ENCODE peak calls at places on chromosomes 7 and 10, in nine cellular contexts. One of them, this sample, is unnamed.

GRCh38 chr10:68406815-68407585 is at the start of gene RUFY2:
- DNase-seq in CD8-positive, alpha-beta T cell: peak; percentile 72
- DNase-seq in sigmoid colon: peak; percentile 87
- DNase-seq in heart left ventricle: peak; percentile 89
- DNase-seq in OCI-LY7: peak; percentile 86
- DNase-seq in stomach: peak; percentile 82
- DNase-seq in GM23338: peak; percentile 86
- DNase-seq in tibial artery: peak; percentile 66
- DNase-seq in uterus: peak; percentile 77
- DNase-seq in this sample: peak; percentile 82

GRCh38 chr7:123191132-123191531 is 8.6 kb downstream of the SLC13A1 start:
- DNase-seq in CD8-positive, alpha-beta T cell: no peak
- DNase-seq in sigmoid colon: no peak
- DNase-seq in heart left ventricle: no peak
- DNase-seq in OCI-LY7: no peak
- DNase-seq in stomach: peak; percentile 25
- DNase-seq in GM23338: no peak
- DNase-seq in tibial artery: no peak
- DNase-seq in uterus: no peak
- DNase-seq in this sample: no peak

GRCh38 chr10:107163086-107163880 is 1.2 kb downstream of the SORCS1 start:
- DNase-seq in CD8-positive, alpha-beta T cell: no peak
- DNase-seq in sigmoid colon: peak; percentile 75
- DNase-seq in heart left ventricle: no peak
- DNase-seq in OCI-LY7: no peak
- DNase-seq in stomach: no peak
- DNase-seq in GM23338: peak; percentile 34
- DNase-seq in tibial artery: no peak
- DNase-seq in uterus: peak; percentile 37
- DNase-seq in this sample: no peak

GRCh38 chr10:18618995-18619394 is 32.4 kb downstream of the NSUN6 start:
- DNase-seq in CD8-positive, alpha-beta T cell: no peak
- DNase-seq in sigmoid colon: no peak
- DNase-seq in heart left ventricle: no peak
- DNase-seq in OCI-LY7: no peak
- DNase-seq in stomach: no peak
- DNase-seq in GM23338: no peak
- DNase-seq in tibial artery: no peak
- DNase-seq in uterus: no peak
- DNase-seq in this sample: no peak

GRCh38 chr10:30151581-30152389 is 92.4 kb upstream of the JCAD start:
- DNase-seq in CD8-positive, alpha-beta T cell: no peak
- DNase-seq in sigmoid colon: no peak
- DNase-seq in heart left ventricle: peak; percentile 49
- DNase-seq in OCI-LY7: no peak
- DNase-seq in stomach: no peak
- DNase-seq in GM23338: peak; percentile 7
- DNase-seq in tibial artery: peak; percentile 70
- DNase-seq in uterus: no peak
- DNase-seq in this sample: peak; percentile 22

GRCh38 chr7:6618621-6619020 is 3.2 kb downstream of the ZNF853 start:
- DNase-seq in CD8-positive, alpha-beta T cell: no peak
- DNase-seq in sigmoid colon: no peak
- DNase-seq in heart left ventricle: no peak
- DNase-seq in OCI-LY7: no peak
- DNase-seq in stomach: no peak
- DNase-seq in GM23338: no peak
- DNase-seq in tibial artery: no peak
- DNase-seq in uterus: no peak
- DNase-seq in this sample: no peak

GRCh38 chr7:124032369-124033092 is at the start of gene TMEM229A:
- DNase-seq in CD8-positive, alpha-beta T cell: no peak
- DNase-seq in sigmoid colon: peak; percentile 61
- DNase-seq in heart left ventricle: peak; percentile 27
- DNase-seq in OCI-LY7: no peak
- DNase-seq in stomach: peak; percentile 54
- DNase-seq in GM23338: peak; percentile 77
- DNase-seq in tibial artery: no peak
- DNase-seq in uterus: no peak
- DNase-seq in this sample: peak; percentile 15

GRCh38 chr7:106285801-106286492 is 1.2 kb upstream of the NAMPT start:
- DNase-seq in CD8-positive, alpha-beta T cell: no peak
- DNase-seq in sigmoid colon: no peak
- DNase-seq in heart left ventricle: no peak
- DNase-seq in OCI-LY7: peak; percentile 15
- DNase-seq in stomach: no peak
- DNase-seq in GM23338: no peak
- DNase-seq in tibial artery: no peak
- DNase-seq in uterus: no peak
- DNase-seq in this sample: peak; percentile 16

GRCh38 chr7:70559815-70560214 is 572.1 kb upstream of the GALNT17 start:
- DNase-seq in CD8-positive, alpha-beta T cell: no peak
- DNase-seq in sigmoid colon: no peak
- DNase-seq in heart left ventricle: no peak
- DNase-seq in OCI-LY7: no peak
- DNase-seq in stomach: no peak
- DNase-seq in GM23338: no peak
- DNase-seq in tibial artery: no peak
- DNase-seq in uterus: no peak
- DNase-seq in this sample: no peak

GRCh38 chr10:3248526-3249255 is 76.1 kb upstream of the PITRM1 start:
- DNase-seq in CD8-positive, alpha-beta T cell: no peak
- DNase-seq in sigmoid colon: no peak
- DNase-seq in heart left ventricle: no peak
- DNase-seq in OCI-LY7: no peak
- DNase-seq in stomach: no peak
- DNase-seq in GM23338: no peak
- DNase-seq in tibial artery: peak; percentile 40
- DNase-seq in uterus: peak; percentile 63
- DNase-seq in this sample: no peak

GRCh38 chr7:33986951-33987948 is 81.9 kb downstream of the BMPER start:
- DNase-seq in CD8-positive, alpha-beta T cell: no peak
- DNase-seq in sigmoid colon: no peak
- DNase-seq in heart left ventricle: no peak
- DNase-seq in OCI-LY7: no peak
- DNase-seq in stomach: no peak
- DNase-seq in GM23338: no peak
- DNase-seq in tibial artery: peak; percentile 32
- DNase-seq in uterus: peak; percentile 39
- DNase-seq in this sample: no peak

GRCh38 chr7:85413718-85414117 is 226.9 kb upstream of the SEMA3D start:
- DNase-seq in CD8-positive, alpha-beta T cell: no peak
- DNase-seq in sigmoid colon: no peak
- DNase-seq in heart left ventricle: no peak
- DNase-seq in OCI-LY7: no peak
- DNase-seq in stomach: no peak
- DNase-seq in GM23338: peak; percentile 11
- DNase-seq in tibial artery: no peak
- DNase-seq in uterus: no peak
- DNase-seq in this sample: no peak

GRCh38 chr7:123003539-123004126 is 8.1 kb upstream of the TAS2R16 start:
- DNase-seq in CD8-positive, alpha-beta T cell: no peak
- DNase-seq in sigmoid colon: no peak
- DNase-seq in heart left ventricle: no peak
- DNase-seq in OCI-LY7: no peak
- DNase-seq in stomach: no peak
- DNase-seq in GM23338: no peak
- DNase-seq in tibial artery: no peak
- DNase-seq in uterus: no peak
- DNase-seq in this sample: no peak

DNA sequence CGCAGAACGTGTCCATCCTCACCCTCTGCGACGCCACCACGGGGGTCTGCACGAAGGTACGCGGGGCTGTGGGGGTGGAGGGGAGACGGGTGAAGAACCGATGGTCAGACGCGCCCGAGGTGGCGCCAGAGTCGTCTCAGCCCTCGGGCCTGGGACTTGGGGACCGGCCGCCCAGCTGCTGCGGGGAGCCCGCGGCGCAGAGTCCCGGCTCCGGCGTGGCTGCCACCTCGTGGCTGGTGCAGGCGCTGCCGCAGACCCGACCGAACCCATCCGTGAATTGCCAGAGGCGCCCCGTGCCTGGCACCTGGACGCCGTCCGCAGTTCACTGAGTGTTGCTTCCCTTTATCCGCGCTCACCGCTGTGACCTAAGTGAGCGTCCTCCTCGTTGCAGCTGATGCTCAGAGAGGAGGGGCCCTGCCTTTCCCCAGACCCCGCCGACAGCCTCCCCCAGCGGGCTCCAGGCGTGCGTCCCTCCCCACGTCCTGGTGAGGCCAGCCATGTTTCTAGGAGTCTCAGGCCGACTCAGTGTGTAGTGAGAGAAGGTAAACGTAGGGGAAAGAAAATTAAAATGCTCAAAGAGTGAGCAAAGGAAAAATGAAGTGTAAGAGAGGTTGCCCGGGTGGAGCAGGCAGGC is 208.7 kb downstream of the PAXIP1 start:
- DNase-seq in CD8-positive, alpha-beta T cell: no peak
- DNase-seq in sigmoid colon: no peak
- DNase-seq in heart left ventricle: no peak
- DNase-seq in OCI-LY7: no peak
- DNase-seq in stomach: peak; percentile 33
- DNase-seq in GM23338: no peak
- DNase-seq in tibial artery: no peak
- DNase-seq in uterus: no peak
- DNase-seq in this sample: no peak
- TF ChIP-seq CTCF in CD8-positive, alpha-beta T cell: no peak
- TF ChIP-seq CTCF in sigmoid colon: peak; percentile 27
- TF ChIP-seq CTCF in heart left ventricle: peak; percentile 15
- TF ChIP-seq CTCF in OCI-LY7: no peak
- TF ChIP-seq CTCF in stomach: no peak
- TF ChIP-seq CTCF in GM23338: no peak
- TF ChIP-seq CTCF in tibial artery: no peak
- TF ChIP-seq CTCF in uterus: no peak
- TF ChIP-seq CTCF in this sample: peak; percentile 53

GRCh38 chr7:120951826-120952225 is 1.2 kb downstream of the ING3 start:
- DNase-seq in CD8-positive, alpha-beta T cell: no peak
- DNase-seq in sigmoid colon: no peak
- DNase-seq in heart left ventricle: no peak
- DNase-seq in OCI-LY7: peak; percentile 23
- DNase-seq in stomach: no peak
- DNase-seq in GM23338: no peak
- DNase-seq in tibial artery: no peak
- DNase-seq in uterus: no peak
- DNase-seq in this sample: no peak
- H3K4me3 ChIP-seq in CD8-positive, alpha-beta T cell: peak overlapping the region; percentile 63
- H3K4me3 ChIP-seq in sigmoid colon: peak overlapping the region; percentile 66
- H3K4me3 ChIP-seq in heart left ventricle: peak overlapping the region; percentile 71
- H3K4me3 ChIP-seq in OCI-LY7: peak overlapping the region; percentile 77
- H3K4me3 ChIP-seq in stomach: peak overlapping the region; percentile 65
- H3K4me3 ChIP-seq in GM23338: peak overlapping the region; percentile 60
- H3K4me3 ChIP-seq in tibial artery: peak overlapping the region; percentile 62
- H3K4me3 ChIP-seq in uterus: peak overlapping the region; percentile 74
- H3K4me3 ChIP-seq in this sample: peak overlapping the region; percentile 75

GRCh38 chr7:35695628-35695888 is 623 bp upstream of the HERPUD2 start:
- DNase-seq in CD8-positive, alpha-beta T cell: no peak
- DNase-seq in sigmoid colon: no peak
- DNase-seq in heart left ventricle: no peak
- DNase-seq in OCI-LY7: no peak
- DNase-seq in stomach: no peak
- DNase-seq in GM23338: no peak
- DNase-seq in tibial artery: no peak
- DNase-seq in uterus: no peak
- DNase-seq in this sample: no peak

GRCh38 chr7:35694784-35695627 is at the start of gene HERPUD2:
- DNase-seq in CD8-positive, alpha-beta T cell: peak; percentile 91
- DNase-seq in sigmoid colon: peak; percentile 97
- DNase-seq in heart left ventricle: peak; percentile 95
- DNase-seq in OCI-LY7: peak; percentile 92
- DNase-seq in stomach: peak; percentile 97
- DNase-seq in GM23338: peak; percentile 96
- DNase-seq in tibial artery: peak; percentile 92
- DNase-seq in uterus: peak; percentile 93
- DNase-seq in this sample: peak; percentile 94

GRCh38 chr7:35694161-35694783 is 663 bp downstream of the HERPUD2 start:
- DNase-seq in CD8-positive, alpha-beta T cell: no peak
- DNase-seq in sigmoid colon: peak; percentile 68
- DNase-seq in heart left ventricle: peak; percentile 30
- DNase-seq in OCI-LY7: peak; percentile 25
- DNase-seq in stomach: no peak
- DNase-seq in GM23338: no peak
- DNase-seq in tibial artery: peak; percentile 35
- DNase-seq in uterus: no peak
- DNase-seq in this sample: no peak

GRCh38 chr7:35695987-35696386 is 1.1 kb upstream of the HERPUD2 start:
- DNase-seq in CD8-positive, alpha-beta T cell: no peak
- DNase-seq in sigmoid colon: no peak
- DNase-seq in heart left ventricle: no peak
- DNase-seq in OCI-LY7: no peak
- DNase-seq in stomach: no peak
- DNase-seq in GM23338: peak; percentile 6
- DNase-seq in tibial artery: no peak
- DNase-seq in uterus: no peak
- DNase-seq in this sample: no peak

GRCh38 chr7:35691827-35692307 is 3.1 kb downstream of the HERPUD2 start:
- DNase-seq in CD8-positive, alpha-beta T cell: peak; percentile 47
- DNase-seq in sigmoid colon: no peak
- DNase-seq in heart left ventricle: no peak
- DNase-seq in OCI-LY7: peak; percentile 59
- DNase-seq in stomach: no peak
- DNase-seq in GM23338: no peak
- DNase-seq in tibial artery: no peak
- DNase-seq in uterus: no peak
- DNase-seq in this sample: no peak
- H3K4me1 ChIP-seq in CD8-positive, alpha-beta T cell: peaks cover 60% of the 10 kb centered on the region
- H3K4me1 ChIP-seq in sigmoid colon: no peaks in the 10 kb centered on the region
- H3K4me1 ChIP-seq in heart left ventricle: peaks cover 80% of the 10 kb centered on the region
- H3K4me1 ChIP-seq in OCI-LY7: peaks cover 68% of the 10 kb centered on the region
- H3K4me1 ChIP-seq in stomach: peaks cover 73% of the 10 kb centered on the region
- H3K4me1 ChIP-seq in GM23338: peaks cover 17% of the 10 kb centered on the region
- H3K4me1 ChIP-seq in tibial artery: peaks cover 56% of the 10 kb centered on the region
- H3K4me1 ChIP-seq in uterus: peaks cover 3% of the 10 kb centered on the region
- H3K4me1 ChIP-seq in this sample: peaks cover 94% of the 10 kb centered on the region

GRCh38 chr10:87861953-87862643 is 1.2 kb downstream of the KLLN start:
- DNase-seq in CD8-positive, alpha-beta T cell: peak; percentile 94
- DNase-seq in sigmoid colon: peak; percentile 99
- DNase-seq in heart left ventricle: peak; percentile 98
- DNase-seq in OCI-LY7: peak; percentile 99
- DNase-seq in stomach: peak; percentile 98
- DNase-seq in GM23338: peak; percentile 100
- DNase-seq in tibial artery: peak; percentile 95
- DNase-seq in uterus: peak; percentile 97
- DNase-seq in this sample: peak; percentile 96

GRCh38 chr10:87860156-87860795 is 3.1 kb downstream of the KLLN start:
- DNase-seq in CD8-positive, alpha-beta T cell: no peak
- DNase-seq in sigmoid colon: no peak
- DNase-seq in heart left ventricle: no peak
- DNase-seq in OCI-LY7: peak; percentile 84
- DNase-seq in stomach: no peak
- DNase-seq in GM23338: peak; percentile 65
- DNase-seq in tibial artery: peak; percentile 60
- DNase-seq in uterus: no peak
- DNase-seq in this sample: no peak

GRCh38 chr10:87862644-87863101 is 660 bp downstream of the KLLN start:
- DNase-seq in CD8-positive, alpha-beta T cell: no peak
- DNase-seq in sigmoid colon: no peak
- DNase-seq in heart left ventricle: no peak
- DNase-seq in OCI-LY7: no peak
- DNase-seq in stomach: peak; percentile 31
- DNase-seq in GM23338: no peak
- DNase-seq in tibial artery: no peak
- DNase-seq in uterus: peak; percentile 20
- DNase-seq in this sample: no peak

GRCh38 chr10:87861034-87861433 is 2.3 kb downstream of the KLLN start:
- DNase-seq in CD8-positive, alpha-beta T cell: no peak
- DNase-seq in sigmoid colon: no peak
- DNase-seq in heart left ventricle: no peak
- DNase-seq in OCI-LY7: peak; percentile 30
- DNase-seq in stomach: no peak
- DNase-seq in GM23338: no peak
- DNase-seq in tibial artery: no peak
- DNase-seq in uterus: no peak
- DNase-seq in this sample: no peak

GRCh38 chr10:87861566-87861952 is 1.8 kb downstream of the KLLN start:
- DNase-seq in CD8-positive, alpha-beta T cell: no peak
- DNase-seq in sigmoid colon: peak; percentile 89
- DNase-seq in heart left ventricle: peak; percentile 91
- DNase-seq in OCI-LY7: peak; percentile 82
- DNase-seq in stomach: peak; percentile 88
- DNase-seq in GM23338: peak; percentile 63
- DNase-seq in tibial artery: peak; percentile 82
- DNase-seq in uterus: peak; percentile 87
- DNase-seq in this sample: peak; percentile 85
- TF ChIP-seq CTCF in CD8-positive, alpha-beta T cell: no peak
- TF ChIP-seq CTCF in sigmoid colon: no peak
- TF ChIP-seq CTCF in heart left ventricle: peak; percentile 18
- TF ChIP-seq CTCF in OCI-LY7: no peak
- TF ChIP-seq CTCF in stomach: no peak
- TF ChIP-seq CTCF in GM23338: peak; percentile 49
- TF ChIP-seq CTCF in tibial artery: peak; percentile 12
- TF ChIP-seq CTCF in uterus: no peak
- TF ChIP-seq CTCF in this sample: peak; percentile 19